ENCODE peak calls at places on chromosomes 13 and 19, in five cellular contexts. D, Z, O, P and M are unnamed samples.

GRCh38 chr19:6767357-6768235 is at the start of gene SH2D3A:
- DNase-seq in D (no peak), Z (peak; percentile 93), O (peak; percentile 95), P (peak; percentile 64), M (peak; percentile 86)

GRCh38 chr19:40321076-40321475 is 27.1 kb downstream of the C19orf47 start:
- DNase-seq in D (no peak), Z (no peak), O (no peak), P (no peak), M (no peak)

GRCh38 chr13:113552786-113553540 is 31.6 kb upstream of the TFDP1 start:
- DNase-seq in D (no peak), Z (no peak), O (no peak), P (no peak), M (no peak)

GRCh38 chr13:75789451-75790197 is 153.5 kb downstream of the LMO7 start:
- DNase-seq in D (peak; percentile 38), Z (no peak), O (no peak), P (no peak), M (no peak)

GRCh38 chr19:38173324-38174041 is 50.5 kb downstream of the DPF1 start:
- DNase-seq in D (no peak), Z (no peak), O (no peak), P (no peak), M (no peak)

GRCh38 chr13:112457081-112457480 is 80.9 kb downstream of the SPACA7 start:
- DNase-seq in D (no peak), Z (no peak), O (no peak), P (no peak), M (no peak)

GRCh38 chr19:22784051-22784450 is at the start of gene ZNF99:
- DNase-seq in D (peak; percentile 61), Z (no peak), O (no peak), P (no peak), M (no peak)

GRCh38 chr19:39928357-39928725 is 6.1 kb downstream of the FCGBP start:
- DNase-seq in D (no peak), Z (no peak), O (no peak), P (no peak), M (no peak)

GRCh38 chr13:103694033-103694432 is 627.8 kb upstream of the SLC10A2 start:
- DNase-seq in D (no peak), Z (no peak), O (peak; percentile 44), P (no peak), M (no peak)

GRCh38 chr13:48892311-48892710 is 83.4 kb upstream of the FNDC3A start:
- DNase-seq in D (no peak), Z (no peak), O (peak; percentile 11), P (no peak), M (no peak)

GRCh38 chr13:34942732-34943674 is 933 bp downstream of the NBEA start:
- DNase-seq in D (peak; percentile 33), Z (no peak), O (peak; percentile 1), P (peak; percentile 60), M (peak; percentile 28)

GRCh38 chr19:5536337-5536894 is 31.3 kb downstream of the TINCR start:
- DNase-seq in D (peak; percentile 46), Z (no peak), O (peak; percentile 62), P (peak; percentile 84), M (peak; percentile 59)

GRCh38 chr19:17359905-17360800 is 17.0 kb downstream of the PLVAP start:
- DNase-seq in D (no peak), Z (no peak), O (no peak), P (no peak), M (no peak)

GRCh38 chr19:43731854-43732253 is 16.0 kb downstream of the IRGC start:
- DNase-seq in D (no peak), Z (no peak), O (no peak), P (no peak), M (no peak)

GRCh38 chr13:43258771-43259170 is 235.4 kb downstream of the DNAJC15 start:
- DNase-seq in D (no peak), Z (no peak), O (no peak), P (no peak), M (no peak)

GRCh38 chr13:62837895-62838294 is 1422.2 kb upstream of the PCDH20 start:
- DNase-seq in D (no peak), Z (no peak), O (no peak), P (no peak), M (no peak)

GRCh38 chr19:16736709-16737108 is 17.1 kb downstream of the NWD1 start:
- DNase-seq in D (no peak), Z (no peak), O (peak; percentile 46), P (no peak), M (no peak)

GRCh38 chr13:46382224-46382623 is 4.8 kb downstream of the RUBCNL start:
- DNase-seq in D (no peak), Z (no peak), O (no peak), P (no peak), M (no peak)

GRCh38 chr19:807627-808175 is 10.4 kb downstream of the PTBP1 start:
- DNase-seq in D (peak; percentile 23), Z (no peak), O (no peak), P (no peak), M (no peak)

GRCh38 chr13:112970552-112971287 is 1.7 kb downstream of the MCF2L start:
- DNase-seq in D (no peak), Z (no peak), O (no peak), P (peak; percentile 6), M (no peak)

GRCh38 chr13:112071902-112072530 is 5.1 kb downstream of the SOX1 start:
- DNase-seq in D (no peak), Z (no peak), O (no peak), P (no peak), M (no peak)

GRCh38 chr19:58451358-58452101 is at the start of gene ZNF324B:
- DNase-seq in D (peak; percentile 96), Z (peak; percentile 92), O (peak; percentile 99), P (peak; percentile 96), M (peak; percentile 93)

GRCh38 chr19:756232-756631 is 5.3 kb downstream of the MISP start:
- DNase-seq in D (no peak), Z (no peak), O (peak; percentile 62), P (no peak), M (no peak)

GRCh38 chr13:112859128-112859816 is 109.7 kb upstream of the MCF2L start:
- DNase-seq in D (no peak), Z (no peak), O (no peak), P (peak; percentile 7), M (no peak)

GRCh38 chr13:110042253-110042652 is 255.9 kb upstream of the IRS2 start:
- DNase-seq in D (no peak), Z (no peak), O (peak; percentile 49), P (no peak), M (no peak)

GRCh38 chr19:48737360-48737998 is 2.9 kb downstream of the RASIP1 start:
- DNase-seq in D (peak; percentile 81), Z (no peak), O (no peak), P (peak; percentile 68), M (no peak)

GRCh38 chr13:41543664-41544300 is 86.4 kb downstream of the RGCC start:
- DNase-seq in D (no peak), Z (no peak), O (no peak), P (no peak), M (no peak)

GRCh38 chr13:113648218-113648615 is 9.8 kb downstream of the ATP4B start:
- DNase-seq in D (no peak), Z (no peak), O (no peak), P (peak; percentile 10), M (no peak)

GRCh38 chr19:17337675-17338439 is 504 bp downstream of the GTPBP3 start:
- DNase-seq in D (no peak), Z (no peak), O (peak; percentile 39), P (no peak), M (no peak)

GRCh38 chr13:90416519-90416918 is 931.0 kb upstream of the MIR17HG start:
- DNase-seq in D (no peak), Z (no peak), O (peak; percentile 76), P (no peak), M (no peak)

GRCh38 chr13:90414691-90415596 is 932.5 kb upstream of the MIR17HG start:
- DNase-seq in D (no peak), Z (no peak), O (peak; percentile 66), P (no peak), M (no peak)

GRCh38 chr13:90416938-90417337 is 930.5 kb upstream of the MIR17HG start:
- DNase-seq in D (no peak), Z (no peak), O (peak; percentile 5), P (no peak), M (no peak)

GRCh38 chr13:90415902-90416301 is 931.6 kb upstream of the MIR17HG start:
- DNase-seq in D (no peak), Z (no peak), O (peak; percentile 3), P (no peak), M (no peak)

GRCh38 chr13:90420683-90421082 is 926.8 kb upstream of the MIR17HG start:
- DNase-seq in D (no peak), Z (no peak), O (no peak), P (no peak), M (no peak)
- TF ChIP-seq CTCF in D (no peak), Z (no peak), O (peak; percentile 33), P (no peak), M (no peak)

DNA sequence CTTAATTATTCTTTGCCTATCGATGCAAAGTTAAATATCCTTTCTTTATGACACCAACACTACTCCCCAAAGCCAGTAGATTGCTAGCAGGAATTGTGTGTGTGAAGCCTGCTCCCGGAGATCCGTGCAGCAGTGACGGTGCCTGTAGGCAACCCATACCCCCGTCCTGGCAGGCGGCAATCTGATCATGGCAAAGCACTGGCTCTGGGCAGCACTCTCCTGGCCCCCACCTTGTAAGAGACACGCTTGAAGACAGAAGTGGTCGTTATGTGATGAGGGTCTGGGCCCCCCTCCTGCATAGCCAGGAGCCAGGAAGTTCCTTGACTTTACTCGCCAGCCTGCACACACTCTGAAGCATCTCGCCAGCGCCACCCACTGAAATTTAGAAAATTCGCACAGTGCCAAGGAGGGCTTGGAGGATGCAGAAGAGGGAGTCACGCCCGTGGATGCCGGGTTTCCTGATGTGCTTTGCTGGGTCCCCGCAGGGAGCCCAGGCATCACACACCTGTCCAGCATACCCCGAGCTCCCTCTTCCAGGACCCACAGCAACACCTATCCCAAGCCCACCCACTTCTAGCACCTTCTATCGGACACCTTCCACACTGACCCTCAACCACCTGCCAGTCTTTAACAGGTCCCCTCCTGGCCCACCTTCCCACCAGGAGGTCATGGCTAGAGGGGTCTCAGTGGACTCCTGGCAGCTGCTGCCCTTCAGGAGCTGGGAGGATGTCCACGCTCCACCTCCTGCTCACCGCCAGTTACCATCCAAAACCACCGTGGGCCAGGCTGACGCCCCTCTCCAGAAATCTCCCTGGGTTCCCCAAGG is 54.5 kb downstream of the CEBPG start:
- DNase-seq in D (peak; percentile 7), Z (no peak), O (no peak), P (peak; percentile 13), M (no peak)
- TF ChIP-seq CTCF in D (no peak), Z (no peak), O (no peak), P (no peak), M (no peak)

GRCh38 chr19:11034449-11035213 is 54.6 kb upstream of the LDLR start:
- DNase-seq in D (no peak), Z (no peak), O (no peak), P (no peak), M (no peak)

GRCh38 chr19:11033763-11034162 is 55.5 kb upstream of the LDLR start:
- DNase-seq in D (no peak), Z (no peak), O (no peak), P (no peak), M (no peak)

GRCh38 chr19:11028146-11028545 is 61.1 kb upstream of the LDLR start:
- DNase-seq in D (no peak), Z (no peak), O (no peak), P (no peak), M (no peak)

GRCh38 chr19:11033251-11033650 is 56.0 kb upstream of the LDLR start:
- DNase-seq in D (no peak), Z (no peak), O (no peak), P (no peak), M (no peak)

GRCh38 chr19:11031421-11032070 is 57.7 kb upstream of the LDLR start:
- DNase-seq in D (no peak), Z (no peak), O (no peak), P (no peak), M (no peak)
- TF ChIP-seq CTCF in D (no peak), Z (no peak), O (no peak), P (no peak), M (no peak)

GRCh38 chr13:30375436-30375835 is 46.9 kb upstream of the UBE2L5 start:
- DNase-seq in D (no peak), Z (no peak), O (no peak), P (no peak), M (no peak)
- TF ChIP-seq CTCF in D (no peak), Z (no peak), O (no peak), P (no peak), M (no peak)